ENCODE peak calls at places on chromosomes 3 and 15, in seven cellular contexts. One of them, this sample, is unnamed.

GRCh38 chr15:100733088-100733487 is 130.7 kb downstream of the ASB7 start:
- DNase-seq in SJCRH30: no peak
- DNase-seq in CD4-positive, CD25-positive, alpha-beta regulatory T cell: no peak
- DNase-seq in PC-3: peak
- DNase-seq in mesendoderm: peak
- DNase-seq in cardiac muscle cell: peak
- DNase-seq in gastrocnemius medialis: peak
- DNase-seq in this sample: no peak

GRCh38 chr3:197428117-197428761 is 127.5 kb downstream of the BDH1 start:
- DNase-seq in CD4-positive, CD25-positive, alpha-beta regulatory T cell: no peak
- DNase-seq in SJCRH30: peak
- DNase-seq in gastrocnemius medialis: no peak
- DNase-seq in PC-3: peak
- DNase-seq in mesendoderm: no peak
- DNase-seq in cardiac muscle cell: peak
- DNase-seq in this sample: peak

GRCh38 chr15:25181290-25182097 is 226.7 kb downstream of the SNRPN start:
- DNase-seq in CD4-positive, CD25-positive, alpha-beta regulatory T cell: no peak
- DNase-seq in cardiac muscle cell: no peak
- DNase-seq in mesendoderm: no peak
- DNase-seq in gastrocnemius medialis: no peak
- DNase-seq in PC-3: no peak
- DNase-seq in SJCRH30: no peak
- DNase-seq in this sample: no peak

GRCh38 chr3:126354776-126355175 is 2.4 kb downstream of the KLF15 start:
- DNase-seq in mesendoderm: no peak
- DNase-seq in SJCRH30: no peak
- DNase-seq in cardiac muscle cell: no peak
- DNase-seq in PC-3: no peak
- DNase-seq in gastrocnemius medialis: peak
- DNase-seq in CD4-positive, CD25-positive, alpha-beta regulatory T cell: no peak
- DNase-seq in this sample: no peak

GRCh38 chr3:107988464-107989156 is 102.2 kb downstream of the CD47 start:
- DNase-seq in mesendoderm: no peak
- DNase-seq in cardiac muscle cell: peak
- DNase-seq in gastrocnemius medialis: peak
- DNase-seq in PC-3: peak
- DNase-seq in SJCRH30: peak
- DNase-seq in CD4-positive, CD25-positive, alpha-beta regulatory T cell: no peak
- DNase-seq in this sample: no peak

GRCh38 chr3:161700998-161701397 is 204.4 kb downstream of the OTOL1 start:
- DNase-seq in cardiac muscle cell: no peak
- DNase-seq in SJCRH30: peak
- DNase-seq in CD4-positive, CD25-positive, alpha-beta regulatory T cell: no peak
- DNase-seq in gastrocnemius medialis: no peak
- DNase-seq in mesendoderm: peak
- DNase-seq in PC-3: peak
- DNase-seq in this sample: no peak

GRCh38 chr15:81038975-81039607 is 38.4 kb downstream of the TLNRD1 start:
- DNase-seq in PC-3: no peak
- DNase-seq in SJCRH30: no peak
- DNase-seq in cardiac muscle cell: peak
- DNase-seq in gastrocnemius medialis: no peak
- DNase-seq in mesendoderm: no peak
- DNase-seq in CD4-positive, CD25-positive, alpha-beta regulatory T cell: no peak
- DNase-seq in this sample: no peak

GRCh38 chr15:44347495-44347894 is 59.0 kb downstream of the GOLM2 start:
- DNase-seq in gastrocnemius medialis: no peak
- DNase-seq in CD4-positive, CD25-positive, alpha-beta regulatory T cell: no peak
- DNase-seq in mesendoderm: no peak
- DNase-seq in cardiac muscle cell: no peak
- DNase-seq in SJCRH30: no peak
- DNase-seq in PC-3: no peak
- DNase-seq in this sample: no peak

DNA sequence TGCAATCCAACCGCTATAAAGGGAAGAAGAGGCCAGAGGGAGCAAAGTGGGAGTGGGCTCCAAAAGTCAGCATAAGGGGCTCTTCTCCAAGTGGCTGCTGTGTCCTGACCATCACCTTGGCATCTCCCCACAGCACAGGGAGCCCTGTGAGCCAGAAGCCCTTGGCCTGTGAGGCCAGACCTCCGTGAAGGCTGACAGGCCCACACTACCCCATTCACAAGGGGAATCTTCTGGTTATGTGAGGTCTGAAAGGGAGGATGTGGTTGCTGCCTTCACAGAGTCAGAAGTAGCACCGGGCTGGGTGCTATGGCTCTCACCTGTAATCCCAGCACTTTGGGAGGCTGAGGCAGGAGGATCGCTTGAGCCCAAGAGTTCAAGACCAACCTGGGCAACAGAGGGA is 2.6 kb upstream of the ULK3 start:
- DNase-seq in mesendoderm: no peak
- DNase-seq in SJCRH30: no peak
- DNase-seq in PC-3: no peak
- DNase-seq in gastrocnemius medialis: no peak
- DNase-seq in CD4-positive, CD25-positive, alpha-beta regulatory T cell: peak
- DNase-seq in cardiac muscle cell: no peak
- DNase-seq in this sample: no peak
- H3K27ac ChIP-seq in mesendoderm: no peak
- H3K27ac ChIP-seq in SJCRH30: no peak
- H3K27ac ChIP-seq in PC-3: no peak
- H3K27ac ChIP-seq in gastrocnemius medialis: no peak
- H3K27ac ChIP-seq in CD4-positive, CD25-positive, alpha-beta regulatory T cell: peak
- H3K27ac ChIP-seq in cardiac muscle cell: no peak
- H3K27ac ChIP-seq in this sample: peak

GRCh38 chr15:92453611-92454010 is 59.9 kb downstream of the ST8SIA2 start:
- DNase-seq in PC-3: no peak
- DNase-seq in CD4-positive, CD25-positive, alpha-beta regulatory T cell: no peak
- DNase-seq in gastrocnemius medialis: no peak
- DNase-seq in mesendoderm: no peak
- DNase-seq in SJCRH30: no peak
- DNase-seq in cardiac muscle cell: no peak
- DNase-seq in this sample: no peak

GRCh38 chr15:92454525-92455105 is 60.9 kb downstream of the ST8SIA2 start:
- DNase-seq in mesendoderm: no peak
- DNase-seq in cardiac muscle cell: no peak
- DNase-seq in gastrocnemius medialis: no peak
- DNase-seq in CD4-positive, CD25-positive, alpha-beta regulatory T cell: no peak
- DNase-seq in SJCRH30: no peak
- DNase-seq in PC-3: no peak
- DNase-seq in this sample: no peak

GRCh38 chr15:92457642-92458041 is 64.0 kb downstream of the ST8SIA2 start:
- DNase-seq in SJCRH30: no peak
- DNase-seq in gastrocnemius medialis: no peak
- DNase-seq in mesendoderm: no peak
- DNase-seq in PC-3: no peak
- DNase-seq in CD4-positive, CD25-positive, alpha-beta regulatory T cell: no peak
- DNase-seq in cardiac muscle cell: no peak
- DNase-seq in this sample: no peak

GRCh38 chr15:92452143-92452542 is 58.5 kb downstream of the ST8SIA2 start:
- DNase-seq in mesendoderm: no peak
- DNase-seq in gastrocnemius medialis: no peak
- DNase-seq in PC-3: no peak
- DNase-seq in SJCRH30: peak
- DNase-seq in CD4-positive, CD25-positive, alpha-beta regulatory T cell: no peak
- DNase-seq in cardiac muscle cell: no peak
- DNase-seq in this sample: no peak

GRCh38 chr15:92455271-92455670 is 61.6 kb downstream of the ST8SIA2 start:
- DNase-seq in PC-3: no peak
- DNase-seq in gastrocnemius medialis: no peak
- DNase-seq in mesendoderm: no peak
- DNase-seq in cardiac muscle cell: no peak
- DNase-seq in CD4-positive, CD25-positive, alpha-beta regulatory T cell: no peak
- DNase-seq in SJCRH30: no peak
- DNase-seq in this sample: no peak
- H3K27ac ChIP-seq in PC-3: no peak
- H3K27ac ChIP-seq in gastrocnemius medialis: no peak
- H3K27ac ChIP-seq in mesendoderm: no peak
- H3K27ac ChIP-seq in cardiac muscle cell: no peak
- H3K27ac ChIP-seq in CD4-positive, CD25-positive, alpha-beta regulatory T cell: no peak
- H3K27ac ChIP-seq in SJCRH30: no peak
- H3K27ac ChIP-seq in this sample: no peak

DNA sequence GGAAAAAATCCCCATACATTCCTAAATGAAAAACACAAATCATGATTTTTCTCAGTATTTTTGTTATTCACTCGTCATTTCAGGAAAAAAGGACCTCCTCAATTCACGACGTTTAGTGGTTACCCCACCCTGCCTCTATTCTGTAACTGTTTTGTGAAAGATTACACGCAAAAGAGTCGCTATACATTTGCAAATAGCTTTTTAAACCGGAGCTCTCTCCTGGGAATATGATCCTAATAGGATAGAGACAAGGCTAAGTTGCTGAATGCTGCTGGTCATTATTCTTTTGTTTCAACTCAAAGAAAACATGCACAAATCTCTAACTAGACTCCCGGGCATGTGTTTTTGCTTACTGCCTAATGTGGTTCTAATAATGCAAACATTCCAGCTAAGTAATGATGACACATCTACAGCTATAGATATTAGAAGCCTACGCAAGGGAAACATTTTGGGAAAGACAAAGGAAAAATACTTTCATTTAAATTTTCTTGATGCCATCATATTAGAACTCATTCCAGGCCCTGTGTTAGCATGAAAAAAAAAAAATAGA is 214.6 kb upstream of the MDFIC2 start:
- DNase-seq in PC-3: no peak
- DNase-seq in CD4-positive, CD25-positive, alpha-beta regulatory T cell: no peak
- DNase-seq in cardiac muscle cell: no peak
- DNase-seq in mesendoderm: no peak
- DNase-seq in SJCRH30: no peak
- DNase-seq in gastrocnemius medialis: no peak
- DNase-seq in this sample: no peak
- H3K27ac ChIP-seq in PC-3: no peak
- H3K27ac ChIP-seq in CD4-positive, CD25-positive, alpha-beta regulatory T cell: no peak
- H3K27ac ChIP-seq in cardiac muscle cell: no peak
- H3K27ac ChIP-seq in mesendoderm: no peak
- H3K27ac ChIP-seq in SJCRH30: no peak
- H3K27ac ChIP-seq in gastrocnemius medialis: no peak
- H3K27ac ChIP-seq in this sample: no peak

GRCh38 chr3:33426068-33426467 is 14.1 kb downstream of the UBP1 start:
- DNase-seq in mesendoderm: peak
- DNase-seq in SJCRH30: peak
- DNase-seq in gastrocnemius medialis: no peak
- DNase-seq in PC-3: no peak
- DNase-seq in cardiac muscle cell: no peak
- DNase-seq in CD4-positive, CD25-positive, alpha-beta regulatory T cell: no peak
- DNase-seq in this sample: no peak

GRCh38 chr3:33424606-33425453 is 15.4 kb downstream of the UBP1 start:
- DNase-seq in mesendoderm: no peak
- DNase-seq in PC-3: no peak
- DNase-seq in cardiac muscle cell: no peak
- DNase-seq in gastrocnemius medialis: peak
- DNase-seq in SJCRH30: no peak
- DNase-seq in CD4-positive, CD25-positive, alpha-beta regulatory T cell: no peak
- DNase-seq in this sample: no peak

GRCh38 chr3:33425456-33425855 is 14.7 kb downstream of the UBP1 start:
- DNase-seq in SJCRH30: no peak
- DNase-seq in gastrocnemius medialis: no peak
- DNase-seq in mesendoderm: no peak
- DNase-seq in PC-3: no peak
- DNase-seq in cardiac muscle cell: peak
- DNase-seq in CD4-positive, CD25-positive, alpha-beta regulatory T cell: no peak
- DNase-seq in this sample: no peak

GRCh38 chr3:33428812-33429211 is 11.4 kb downstream of the UBP1 start:
- DNase-seq in mesendoderm: no peak
- DNase-seq in CD4-positive, CD25-positive, alpha-beta regulatory T cell: no peak
- DNase-seq in gastrocnemius medialis: no peak
- DNase-seq in SJCRH30: no peak
- DNase-seq in cardiac muscle cell: no peak
- DNase-seq in PC-3: no peak
- DNase-seq in this sample: no peak

GRCh38 chr3:33426630-33427341 is 13.4 kb downstream of the UBP1 start:
- DNase-seq in mesendoderm: no peak
- DNase-seq in cardiac muscle cell: no peak
- DNase-seq in PC-3: peak
- DNase-seq in gastrocnemius medialis: no peak
- DNase-seq in CD4-positive, CD25-positive, alpha-beta regulatory T cell: no peak
- DNase-seq in SJCRH30: peak
- DNase-seq in this sample: no peak
- H3K27ac ChIP-seq in mesendoderm: no peak
- H3K27ac ChIP-seq in cardiac muscle cell: no peak
- H3K27ac ChIP-seq in PC-3: peak
- H3K27ac ChIP-seq in gastrocnemius medialis: peak
- H3K27ac ChIP-seq in CD4-positive, CD25-positive, alpha-beta regulatory T cell: no peak
- H3K27ac ChIP-seq in SJCRH30: no peak
- H3K27ac ChIP-seq in this sample: no peak

GRCh38 chr3:131386429-131386926 is 4.9 kb downstream of the NUDT16 start:
- DNase-seq in CD4-positive, CD25-positive, alpha-beta regulatory T cell: no peak
- DNase-seq in mesendoderm: peak
- DNase-seq in SJCRH30: no peak
- DNase-seq in gastrocnemius medialis: peak
- DNase-seq in PC-3: no peak
- DNase-seq in cardiac muscle cell: peak
- DNase-seq in this sample: no peak
- H3K27ac ChIP-seq in CD4-positive, CD25-positive, alpha-beta regulatory T cell: no peak
- H3K27ac ChIP-seq in mesendoderm: no peak
- H3K27ac ChIP-seq in SJCRH30: no peak
- H3K27ac ChIP-seq in gastrocnemius medialis: peak
- H3K27ac ChIP-seq in PC-3: no peak
- H3K27ac ChIP-seq in cardiac muscle cell: no peak
- H3K27ac ChIP-seq in this sample: no peak

GRCh38 chr3:123686254-123686653 is 101.4 kb upstream of the HACD2 start:
- DNase-seq in mesendoderm: no peak
- DNase-seq in CD4-positive, CD25-positive, alpha-beta regulatory T cell: no peak
- DNase-seq in PC-3: no peak
- DNase-seq in SJCRH30: no peak
- DNase-seq in cardiac muscle cell: peak
- DNase-seq in gastrocnemius medialis: no peak
- DNase-seq in this sample: no peak

GRCh38 chr3:123683755-123684154 is 98.9 kb upstream of the HACD2 start:
- DNase-seq in gastrocnemius medialis: no peak
- DNase-seq in PC-3: no peak
- DNase-seq in SJCRH30: no peak
- DNase-seq in CD4-positive, CD25-positive, alpha-beta regulatory T cell: no peak
- DNase-seq in cardiac muscle cell: no peak
- DNase-seq in mesendoderm: no peak
- DNase-seq in this sample: no peak

GRCh38 chr3:123685780-123686179 is 100.9 kb upstream of the HACD2 start:
- DNase-seq in PC-3: no peak
- DNase-seq in mesendoderm: no peak
- DNase-seq in gastrocnemius medialis: no peak
- DNase-seq in CD4-positive, CD25-positive, alpha-beta regulatory T cell: no peak
- DNase-seq in cardiac muscle cell: no peak
- DNase-seq in SJCRH30: no peak
- DNase-seq in this sample: no peak

GRCh38 chr3:123683146-123683545 is 98.3 kb upstream of the HACD2 start:
- DNase-seq in PC-3: no peak
- DNase-seq in cardiac muscle cell: no peak
- DNase-seq in gastrocnemius medialis: no peak
- DNase-seq in CD4-positive, CD25-positive, alpha-beta regulatory T cell: no peak
- DNase-seq in SJCRH30: no peak
- DNase-seq in mesendoderm: no peak
- DNase-seq in this sample: no peak

GRCh38 chr3:123684636-123685035 is 99.8 kb upstream of the HACD2 start:
- DNase-seq in SJCRH30: no peak
- DNase-seq in CD4-positive, CD25-positive, alpha-beta regulatory T cell: no peak
- DNase-seq in cardiac muscle cell: no peak
- DNase-seq in mesendoderm: no peak
- DNase-seq in gastrocnemius medialis: no peak
- DNase-seq in PC-3: no peak
- DNase-seq in this sample: no peak
- H3K27ac ChIP-seq in SJCRH30: no peak
- H3K27ac ChIP-seq in CD4-positive, CD25-positive, alpha-beta regulatory T cell: no peak
- H3K27ac ChIP-seq in cardiac muscle cell: no peak
- H3K27ac ChIP-seq in mesendoderm: no peak
- H3K27ac ChIP-seq in gastrocnemius medialis: no peak
- H3K27ac ChIP-seq in PC-3: no peak
- H3K27ac ChIP-seq in this sample: no peak

This sample was measured in DND-41.